ENCODE peak calls at places on chromosomes 7 and 10, in seven cellular contexts. V, S, N, C, K, U and G are unnamed samples.

GRCh38 chr7:68823996-68824780 is 774.1 kb upstream of the AUTS2 start:
- DNase-seq in V (no peak), S (no peak), N (no peak), C (no peak), K (no peak), U (no peak), G (no peak)

GRCh38 chr7:97017197-97018125 is 7.2 kb downstream of the DLX5 start:
- DNase-seq in V (no peak), S (no peak), N (no peak), C (no peak), K (no peak), U (no peak), G (no peak)

GRCh38 chr7:120874016-120874415 is 16.1 kb upstream of the TSPAN12 start:
- DNase-seq in V (no peak), S (no peak), N (no peak), C (no peak), K (no peak), U (no peak), G (no peak)

GRCh38 chr10:131093346-131093745 is 218.2 kb downstream of the TCERG1L start:
- DNase-seq in V (no peak), S (no peak), N (no peak), C (no peak), K (no peak), U (no peak), G (no peak)

GRCh38 chr7:4163565-4164203 is 518.4 kb upstream of the FOXK1 start:
- DNase-seq in V (no peak), S (no peak), N (no peak), C (no peak), K (no peak), U (no peak), G (no peak)

GRCh38 chr7:41029072-41029492 is 673.8 kb downstream of the INHBA start:
- DNase-seq in V (no peak), S (peak), N (no peak), C (no peak), K (no peak), U (no peak), G (peak)

GRCh38 chr7:99679400-99680191 is at the start of gene CYP3A5:
- DNase-seq in V (no peak), S (no peak), N (no peak), C (peak), K (no peak), U (no peak), G (peak)

GRCh38 chr7:66629222-66629658 is 559 bp downstream of the KCTD7 start:
- DNase-seq in V (peak), S (no peak), N (no peak), C (peak), K (no peak), U (no peak), G (no peak)

GRCh38 chr7:158796667-158797066 is 32.6 kb downstream of the ESYT2 start:
- DNase-seq in V (no peak), S (no peak), N (no peak), C (no peak), K (no peak), U (no peak), G (no peak)

GRCh38 chr7:112129655-112130323 is 76.4 kb downstream of the DOCK4 start:
- DNase-seq in V (no peak), S (no peak), N (no peak), C (no peak), K (no peak), U (no peak), G (no peak)

GRCh38 chr7:21086688-21087087 is 300.0 kb upstream of the SP8 start:
- DNase-seq in V (no peak), S (no peak), N (no peak), C (no peak), K (no peak), U (no peak), G (peak)

GRCh38 chr10:42428534-42428933 is 209.8 kb downstream of the ZNF33B start:
- DNase-seq in V (no peak), S (no peak), N (no peak), C (no peak), K (no peak), U (no peak), G (no peak)

GRCh38 chr10:111475720-111476119 is 398.9 kb downstream of the ADRA2A start:
- DNase-seq in V (no peak), S (no peak), N (no peak), C (no peak), K (no peak), U (no peak), G (no peak)

GRCh38 chr10:12389154-12389734 is 39.9 kb downstream of the CAMK1D start:
- DNase-seq in V (no peak), S (no peak), N (no peak), C (no peak), K (no peak), U (no peak), G (no peak)

GRCh38 chr10:97230146-97230545 is 44.4 kb upstream of the SLIT1 start:
- DNase-seq in V (no peak), S (no peak), N (no peak), C (no peak), K (no peak), U (no peak), G (no peak)

GRCh38 chr10:25130911-25131310 is 43.9 kb upstream of the GPR158 start:
- DNase-seq in V (no peak), S (no peak), N (no peak), C (no peak), K (no peak), U (no peak), G (no peak)

GRCh38 chr7:80843018-80843671 is 75.7 kb downstream of the SEMA3C start:
- DNase-seq in V (no peak), S (no peak), N (no peak), C (no peak), K (no peak), U (no peak), G (no peak)

GRCh38 chr10:688621-689426 is 644 bp downstream of the DIP2C start:
- DNase-seq in V (peak), S (no peak), N (no peak), C (peak), K (no peak), U (no peak), G (peak)

GRCh38 chr7:16770657-16771329 is 17.2 kb downstream of the TSPAN13 start:
- DNase-seq in V (no peak), S (no peak), N (no peak), C (no peak), K (no peak), U (no peak), G (no peak)

GRCh38 chr10:15719899-15720634 is at the start of gene ITGA8:
- DNase-seq in V (peak), S (no peak), N (no peak), C (peak), K (no peak), U (no peak), G (no peak)

GRCh38 chr7:150388709-150389531 is 9.8 kb downstream of the ZNF775 start:
- DNase-seq in V (peak), S (peak), N (no peak), C (peak), K (peak), U (no peak), G (no peak)

GRCh38 chr7:114502454-114503254 is 88.0 kb downstream of the FOXP2 start:
- DNase-seq in V (no peak), S (no peak), N (no peak), C (no peak), K (no peak), U (no peak), G (peak)

GRCh38 chr7:15905251-15906040 is 219.0 kb upstream of the MEOX2 start:
- DNase-seq in V (no peak), S (no peak), N (no peak), C (no peak), K (no peak), U (no peak), G (no peak)

GRCh38 chr10:129614341-129614740 is 147.3 kb downstream of the MGMT start:
- DNase-seq in V (no peak), S (no peak), N (no peak), C (no peak), K (no peak), U (no peak), G (peak)

GRCh38 chr7:645606-646005 is 80.9 kb upstream of the DNAAF5 start:
- DNase-seq in V (no peak), S (no peak), N (no peak), C (no peak), K (no peak), U (no peak), G (no peak)

GRCh38 chr7:108004220-108005142 is 1.5 kb upstream of the LAMB1 start:
- DNase-seq in V (no peak), S (no peak), N (peak), C (peak), K (no peak), U (no peak), G (peak)

GRCh38 chr7:96069361-96069760 is 252.5 kb downstream of the SLC25A13 start:
- DNase-seq in V (no peak), S (no peak), N (no peak), C (no peak), K (no peak), U (no peak), G (no peak)

GRCh38 chr7:51927738-51928137 is 611.1 kb upstream of the COBL start:
- DNase-seq in V (no peak), S (no peak), N (no peak), C (no peak), K (no peak), U (no peak), G (no peak)

GRCh38 chr7:2477447-2478386 is 1.5 kb upstream of the GRIFIN start:
- DNase-seq in V (peak), S (no peak), N (peak), C (peak), K (no peak), U (no peak), G (no peak)

GRCh38 chr7:29363636-29364425 is 169.3 kb downstream of the CHN2 start:
- DNase-seq in V (no peak), S (no peak), N (no peak), C (no peak), K (no peak), U (no peak), G (no peak)

GRCh38 chr7:24963218-24963617 is 16.8 kb downstream of the OSBPL3 start:
- DNase-seq in V (peak), S (peak), N (no peak), C (no peak), K (peak), U (no peak), G (no peak)

GRCh38 chr7:50544992-50545391 is 20.2 kb downstream of the DDC start:
- DNase-seq in V (no peak), S (no peak), N (no peak), C (no peak), K (no peak), U (no peak), G (no peak)

GRCh38 chr10:22679608-22680007 is 34.8 kb downstream of the PIP4K2A start:
- DNase-seq in V (no peak), S (no peak), N (no peak), C (no peak), K (no peak), U (no peak), G (no peak)

GRCh38 chr10:24462889-24463552 is 254.1 kb downstream of the KIAA1217 start:
- DNase-seq in V (no peak), S (no peak), N (no peak), C (no peak), K (no peak), U (no peak), G (no peak)

GRCh38 chr10:47286591-47287325 is 13.2 kb upstream of the GDF10 start:
- DNase-seq in V (no peak), S (no peak), N (no peak), C (no peak), K (no peak), U (no peak), G (no peak)

GRCh38 chr7:138632866-138633602 is 68.1 kb downstream of the SVOPL start:
- DNase-seq in V (no peak), S (no peak), N (no peak), C (no peak), K (no peak), U (no peak), G (no peak)

GRCh38 chr10:49083256-49083655 is 32.1 kb downstream of the VSTM4 start:
- DNase-seq in V (peak), S (no peak), N (no peak), C (no peak), K (no peak), U (no peak), G (no peak)

GRCh38 chr7:26307226-26307625 is 15.6 kb downstream of the SNX10 start:
- DNase-seq in V (no peak), S (no peak), N (no peak), C (no peak), K (no peak), U (no peak), G (peak)